ENCODE peak calls at places on chromosomes 6 and 20, in six cellular contexts. C, E, D, R, Q and M are unnamed samples.

GRCh38 chr6:71498643-71499042 is 210.0 kb downstream of the OGFRL1 start:
- DNase-seq in C (no peak), Q (no peak), D (no peak), R (no peak), E (no peak), M (no peak)

GRCh38 chr6:146498309-146498708 is 45.3 kb upstream of the RAB32 start:
- DNase-seq in Q (no peak), R (no peak), E (no peak), D (no peak), C (no peak), M (no peak)

GRCh38 chr6:20866940-20867630 is 332.8 kb downstream of the CDKAL1 start:
- DNase-seq in R (no peak), C (no peak), Q (no peak), E (no peak), D (no peak), M (no peak)

GRCh38 chr20:37992802-37993538 is 40.3 kb downstream of the TTI1 start:
- DNase-seq in R (no peak), C (peak; percentile 36), Q (peak; percentile 78), D (no peak), E (peak; percentile 55), M (peak; percentile 31)

GRCh38 chr20:25328954-25329498 is 61.6 kb downstream of the ABHD12 start:
- DNase-seq in Q (no peak), D (no peak), R (no peak), C (no peak), E (no peak), M (no peak)

GRCh38 chr6:141169419-141169818 is 963.3 kb upstream of the GJE1 start:
- DNase-seq in E (no peak), C (no peak), Q (no peak), R (no peak), D (no peak), M (no peak)

GRCh38 chr6:167906899-167907298 is 80.2 kb downstream of the AFDN start:
- DNase-seq in Q (no peak), E (no peak), C (no peak), D (no peak), R (no peak), M (no peak)

GRCh38 chr20:62480318-62480717 is 4.5 kb upstream of the GATA5 start:
- DNase-seq in C (no peak), D (no peak), R (no peak), E (no peak), Q (peak; percentile 51), M (no peak)

GRCh38 chr6:148359228-148359627 is 16.6 kb downstream of the SASH1 start:
- DNase-seq in Q (no peak), R (no peak), E (no peak), C (no peak), D (no peak), M (no peak)

GRCh38 chr6:96716221-96716620 is 121.1 kb downstream of the GPR63 start:
- DNase-seq in E (no peak), D (no peak), C (no peak), Q (no peak), R (no peak), M (no peak)

GRCh38 chr6:75855047-75855446 is 106.0 kb downstream of the MYO6 start:
- DNase-seq in Q (peak; percentile 21), D (no peak), E (peak; percentile 59), R (no peak), C (no peak), M (no peak)

GRCh38 chr6:41355952-41356351 is 20.5 kb downstream of the NCR2 start:
- DNase-seq in D (no peak), E (no peak), C (no peak), R (no peak), Q (no peak), M (no peak)

GRCh38 chr6:68039641-68040311 is 595.3 kb upstream of the ADGRB3 start:
- DNase-seq in C (no peak), R (no peak), D (no peak), Q (no peak), E (no peak), M (no peak)

GRCh38 chr6:84766796-84767590 is 2.6 kb upstream of the TBX18 start:
- DNase-seq in C (no peak), R (no peak), E (no peak), Q (no peak), D (no peak), M (no peak)

GRCh38 chr6:13006578-13007300 is 290.2 kb downstream of the PHACTR1 start:
- DNase-seq in E (no peak), Q (peak; percentile 20), R (no peak), D (no peak), C (no peak), M (no peak)

GRCh38 chr6:123808556-123808955 is 4.9 kb downstream of the NKAIN2 start:
- DNase-seq in D (no peak), R (no peak), E (no peak), C (no peak), Q (no peak), M (no peak)

GRCh38 chr6:170444056-170444505 is 109.0 kb downstream of the PSMB1 start:
- DNase-seq in C (no peak), D (no peak), R (no peak), E (no peak), Q (no peak), M (no peak)

GRCh38 chr6:168926306-168926705 is 327.3 kb downstream of the THBS2 start:
- DNase-seq in C (no peak), Q (no peak), E (no peak), D (no peak), R (no peak), M (no peak)

GRCh38 chr6:41239467-41240159 is 11.5 kb downstream of the TREML4 start:
- DNase-seq in C (no peak), E (no peak), R (no peak), Q (no peak), D (no peak), M (no peak)

GRCh38 chr20:17936791-17937687 is 31.6 kb downstream of the SNX5 start:
- DNase-seq in D (no peak), R (no peak), E (no peak), C (no peak), Q (no peak), M (no peak)

GRCh38 chr6:34914358-34914757 is 25.3 kb downstream of the ANKS1A start:
- DNase-seq in C (no peak), E (no peak), Q (no peak), R (no peak), D (no peak), M (no peak)

GRCh38 chr6:150243620-150244314 is 100.9 kb downstream of the PPP1R14C start:
- DNase-seq in E (no peak), C (no peak), D (no peak), Q (no peak), R (no peak), M (no peak)

GRCh38 chr20:835220-836045 is 1.9 kb downstream of the FAM110A start:
- DNase-seq in D (no peak), E (no peak), R (no peak), C (no peak), Q (no peak), M (no peak)

GRCh38 chr6:137661601-137662000 is 167.4 kb upstream of the OLIG3 start:
- DNase-seq in R (no peak), D (peak; percentile 13), Q (peak; percentile 18), C (no peak), E (peak; percentile 48), M (no peak)

GRCh38 chr20:3560578-3560977 is 89.8 kb downstream of the ATRN start:
- DNase-seq in D (no peak), C (no peak), R (no peak), E (no peak), Q (no peak), M (no peak)

GRCh38 chr6:144216668-144217218 is 66.4 kb downstream of the STX11 start:
- DNase-seq in C (peak; percentile 54), E (no peak), Q (peak; percentile 79), D (no peak), R (no peak), M (peak; percentile 57)

GRCh38 chr20:38125157-38126056 is 39.7 kb downstream of the TGM2 start:
- DNase-seq in Q (no peak), R (no peak), D (no peak), E (peak; percentile 90), C (no peak), M (no peak)

GRCh38 chr20:19695081-19695480 is 63.0 kb upstream of the RIN2 start:
- DNase-seq in R (no peak), E (no peak), Q (no peak), D (no peak), C (no peak), M (no peak)

GRCh38 chr6:169789944-169790927 is 38.8 kb downstream of the ERMARD start:
- DNase-seq in C (peak; percentile 79), R (no peak), E (peak; percentile 82), Q (peak; percentile 90), D (peak; percentile 56), M (peak; percentile 80)

GRCh38 chr6:50992704-50993625 is 174.3 kb downstream of the TFAP2B start:
- DNase-seq in C (no peak), D (no peak), E (no peak), Q (no peak), R (no peak), M (no peak)

GRCh38 chr6:50992232-50992631 is 173.6 kb downstream of the TFAP2B start:
- DNase-seq in E (no peak), Q (no peak), R (no peak), C (no peak), D (no peak), M (no peak)

GRCh38 chr6:50986319-50986718 is 167.6 kb downstream of the TFAP2B start:
- DNase-seq in Q (no peak), D (no peak), E (no peak), C (no peak), R (no peak), M (no peak)

GRCh38 chr6:50990750-50991446 is 172.2 kb downstream of the TFAP2B start:
- DNase-seq in C (no peak), R (no peak), D (no peak), Q (no peak), E (peak; percentile 11), M (no peak)

DNA sequence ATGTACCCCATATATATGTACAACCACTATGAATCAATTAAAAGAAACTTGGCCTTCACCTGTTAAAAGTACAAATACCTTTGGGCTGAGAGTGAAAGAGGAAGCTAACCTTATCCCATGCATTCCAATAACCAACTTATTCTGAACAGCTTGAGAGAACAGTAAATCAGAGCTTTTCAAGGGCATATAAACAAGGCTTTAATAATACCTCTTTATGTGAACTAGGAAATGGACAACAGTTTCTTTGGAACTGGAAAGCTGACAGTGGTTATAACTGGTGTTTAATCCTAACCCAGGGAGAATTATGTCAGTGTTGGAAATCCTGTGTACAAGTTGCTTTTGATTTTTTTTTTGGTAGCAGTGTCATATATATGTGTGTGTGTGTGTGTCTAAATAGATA is 170.5 kb downstream of the TFAP2B start:
- DNase-seq in C (no peak), Q (no peak), D (no peak), R (no peak), E (no peak), M (no peak)
- TF ChIP-seq TAF1 in C (no peak), Q (no peak), D (no peak), R (no peak), E (no peak), M (no peak)

GRCh38 chr20:45429618-45430017 is 13.7 kb downstream of the PIGT start:
- DNase-seq in C (no peak), Q (no peak), E (no peak), R (no peak), D (no peak), M (no peak)
- TF ChIP-seq POLR2A in C (no peak), Q (no peak), E (no peak), R (no peak), D (no peak), M (no peak)

GRCh38 chr6:128567029-128567428 is 46.6 kb upstream of the PTPRK start:
- DNase-seq in E (no peak), Q (no peak), R (no peak), D (no peak), C (no peak), M (no peak)
- TF ChIP-seq TAF1 in E (no peak), Q (no peak), R (no peak), D (no peak), C (no peak), M (no peak)

GRCh38 chr6:51369485-51369884 is 550.8 kb downstream of the TFAP2B start:
- DNase-seq in D (no peak), C (no peak), R (no peak), Q (no peak), E (no peak), M (no peak)
- TF ChIP-seq POLR2A in D (no peak), C (no peak), R (no peak), Q (no peak), E (no peak), M (no peak)